ENCODE peak calls at places on chromosomes 11 and 22, in ten cellular contexts. H is dorsolateral prefrontal cortex; X is DMS153; E is thoracic aorta; V is ELF-1; K is activated CD8-positive, alpha-beta memory T cell treated with anti-CD3 and anti-CD28 coated beads, Interleukin-2, amount 50 U/mL, for 48 hours; F is caudate nucleus; C is NCI-H1417; T is stimulated activated naive CD8-positive, alpha-beta T cell treated with anti-CD3 and anti-CD28 coated beads, Interleukin-15, amount 100 ng/mL, for 72 hours; N is RWPE1. G is an unnamed sample.

GRCh38 chr11:118436639-118437045 is 350 bp downstream of the KMT2A start:
- DNase-seq in C (no peak), T (peak), F (no peak), V (peak), H (no peak), E (no peak), X (no peak), N (peak), K (peak), G (no peak)

GRCh38 chr11:84969103-84969502 is 658.0 kb downstream of the DLG2 start:
- DNase-seq in N (no peak), E (no peak), X (no peak), C (no peak), T (no peak), H (no peak), V (peak), K (no peak), F (no peak), G (no peak)

GRCh38 chr11:36257351-36257750 is 31.9 kb downstream of the COMMD9 start:
- DNase-seq in K (no peak), E (no peak), T (no peak), V (no peak), C (no peak), H (no peak), X (no peak), N (no peak), F (no peak), G (no peak)

GRCh38 chr22:24894998-24895397 is 51.5 kb downstream of the LHFPL7 start:
- DNase-seq in H (no peak), K (no peak), E (peak), N (peak), V (peak), F (no peak), C (peak), T (no peak), X (peak), G (no peak)

GRCh38 chr11:112778091-112778889 is 182.9 kb upstream of the NCAM1 start:
- DNase-seq in K (no peak), X (no peak), H (no peak), T (no peak), F (no peak), N (no peak), V (no peak), C (no peak), E (no peak), G (no peak)

GRCh38 chr11:118620529-118621070 is 13.2 kb downstream of the PHLDB1 start:
- DNase-seq in X (no peak), H (no peak), V (no peak), N (no peak), E (no peak), F (no peak), C (no peak), K (no peak), T (no peak), G (no peak)

GRCh38 chr11:12430912-12431311 is 53.5 kb downstream of the PARVA start:
- DNase-seq in V (no peak), N (peak), E (peak), K (no peak), X (no peak), H (no peak), T (no peak), F (no peak), C (no peak), G (no peak)

GRCh38 chr11:84899740-84900139 is 727.4 kb downstream of the DLG2 start:
- DNase-seq in H (no peak), K (no peak), V (no peak), N (no peak), T (no peak), X (no peak), C (no peak), F (no peak), E (no peak), G (no peak)

GRCh38 chr11:84905411-84905810 is 721.7 kb downstream of the DLG2 start:
- DNase-seq in N (no peak), X (no peak), H (no peak), C (no peak), E (no peak), V (no peak), F (no peak), T (no peak), K (no peak), G (no peak)

GRCh38 chr22:20423636-20424511 is 13.8 kb downstream of the SCARF2 start:
- DNase-seq in F (no peak), E (no peak), X (no peak), C (no peak), N (no peak), T (no peak), K (no peak), V (peak), H (no peak), G (no peak)

GRCh38 chr22:29994027-29994715 is 86.1 kb upstream of the HORMAD2 start:
- DNase-seq in X (no peak), F (no peak), E (no peak), T (no peak), H (no peak), N (peak), K (no peak), V (no peak), C (no peak), G (no peak)

GRCh38 chr11:42161886-42162285 is 702.4 kb upstream of the LRRC4C start:
- DNase-seq in C (no peak), K (no peak), X (no peak), F (no peak), E (no peak), T (no peak), H (no peak), V (no peak), N (no peak), G (no peak)

GRCh38 chr11:65672180-65672860 is 9.6 kb upstream of the RELA start:
- DNase-seq in V (no peak), C (no peak), X (no peak), T (no peak), H (no peak), E (no peak), N (no peak), F (no peak), K (no peak), G (no peak)

GRCh38 chr22:35197071-35197470 is 60.2 kb upstream of the HMGXB4 start:
- DNase-seq in K (no peak), E (no peak), C (no peak), N (no peak), F (no peak), X (no peak), H (no peak), V (no peak), T (no peak), G (no peak)

GRCh38 chr22:49897015-49897684 is 21.1 kb downstream of the ALG12 start:
- DNase-seq in N (no peak), C (no peak), T (no peak), K (no peak), F (no peak), X (no peak), V (no peak), H (no peak), E (no peak), G (no peak)

GRCh38 chr11:43576834-43577521 is 103.6 kb upstream of the HSD17B12 start:
- DNase-seq in E (no peak), N (peak), V (peak), T (no peak), C (peak), F (no peak), X (no peak), K (no peak), H (peak), G (peak)

GRCh38 chr11:27183672-27184457 is 143.2 kb downstream of the BBOX1 start:
- DNase-seq in H (peak), E (no peak), T (peak), V (peak), C (peak), F (no peak), K (no peak), X (peak), N (peak), G (peak)

GRCh38 chr22:50737728-50738648 is at the start of gene ACR:
- DNase-seq in K (peak), C (no peak), F (no peak), H (no peak), X (no peak), V (no peak), E (no peak), N (no peak), T (no peak), G (no peak)

GRCh38 chr11:64295760-64296159 is 4.4 kb upstream of the CATSPERZ start:
- DNase-seq in N (no peak), V (no peak), C (no peak), K (no peak), E (no peak), F (no peak), X (no peak), H (no peak), T (no peak), G (no peak)

GRCh38 chr22:42743501-42743991 is 22.9 kb upstream of the A4GALT start:
- DNase-seq in E (peak), C (no peak), H (no peak), V (peak), T (no peak), N (peak), K (no peak), F (no peak), X (peak), G (no peak)

G was measured in NCI-H2227 treated with DMSO at 0.1 percent for 48 hours.